ENCODE peak calls at places on chromosomes 6 and 20, in six cellular contexts. L is thyroid gland, P is right lobe of liver, V is spleen, X is transverse colon, C is gastrocnemius medialis. Y is an unnamed sample. For H3K9me3 and H3K4me1, the result is how much of the 10 kb centered on the place peaks cover.

GRCh38 chr6:77502966-77503365 is 39.7 kb upstream of the HTR1B start:
- DNase-seq in L (no peak), P (no peak), V (no peak), X (no peak), C (no peak), Y (no peak)

GRCh38 chr6:5466459-5466858 is 205.1 kb downstream of the FARS2 start:
- DNase-seq in L (no peak), P (no peak), V (no peak), X (no peak), C (no peak), Y (no peak)

GRCh38 chr6:13517116-13517515 is 29.7 kb upstream of the GFOD1 start:
- DNase-seq in L (no peak), P (no peak), V (no peak), X (no peak), C (no peak), Y (no peak)

GRCh38 chr6:34436803-34437643 is 11.2 kb upstream of the RPS10 start:
- DNase-seq in L (no peak), P (no peak), V (no peak), X (no peak), C (no peak), Y (no peak)

GRCh38 chr20:19974621-19975435 is 42.3 kb upstream of the NAA20 start:
- DNase-seq in L (peak), P (peak), V (peak), X (peak), C (peak), Y (peak)

GRCh38 chr20:5844063-5844681 is 94.0 kb downstream of the SHLD1 start:
- DNase-seq in L (no peak), P (no peak), V (no peak), X (no peak), C (no peak), Y (no peak)

GRCh38 chr6:28673800-28674671 is 148.4 kb downstream of the GPX5 start:
- DNase-seq in L (peak), P (no peak), V (no peak), X (no peak), C (no peak), Y (no peak)

GRCh38 chr6:11762782-11763459 is 15.7 kb downstream of the ADTRP start:
- DNase-seq in L (no peak), P (no peak), V (no peak), X (no peak), C (no peak), Y (no peak)

GRCh38 chr6:26538936-26539615 is 910 bp downstream of the HMGN4 start:
- DNase-seq in L (no peak), P (no peak), V (no peak), X (no peak), C (no peak), Y (no peak)

GRCh38 chr20:49676581-49677291 is 36.9 kb downstream of the B4GALT5 start:
- DNase-seq in L (peak), P (peak), V (no peak), X (peak), C (peak), Y (peak)

GRCh38 chr20:18666803-18667460 is 79.1 kb downstream of the DTD1 start:
- DNase-seq in L (peak), P (no peak), V (no peak), X (no peak), C (no peak), Y (no peak)

GRCh38 chr6:79630883-79631799 is at the start of gene SH3BGRL2:
- DNase-seq in L (peak), P (peak), V (peak), X (peak), C (peak), Y (peak)

GRCh38 chr6:110646951-110647910 is 168.0 kb downstream of the CDK19 start:
- DNase-seq in L (no peak), P (no peak), V (no peak), X (no peak), C (no peak), Y (no peak)

GRCh38 chr6:19643713-19644112 is 193.5 kb upstream of the ID4 start:
- DNase-seq in L (no peak), P (no peak), V (no peak), X (no peak), C (no peak), Y (no peak)

GRCh38 chr6:155771822-155772221 is 316.2 kb upstream of the NOX3 start:
- DNase-seq in L (no peak), P (no peak), V (peak), X (no peak), C (no peak), Y (no peak)

GRCh38 chr6:148854086-148854485 is 107.3 kb downstream of the UST start:
- DNase-seq in L (peak), P (no peak), V (no peak), X (no peak), C (no peak), Y (no peak)

GRCh38 chr6:150959071-150959637 is 93.7 kb downstream of the MTHFD1L start:
- DNase-seq in L (no peak), P (no peak), V (no peak), X (peak), C (no peak), Y (no peak)

GRCh38 chr6:34243131-34243771 is 5.6 kb downstream of the SMIM29 start:
- DNase-seq in L (no peak), P (no peak), V (no peak), X (no peak), C (no peak), Y (no peak)

GRCh38 chr20:4193053-4193452 is 177.7 kb upstream of the RNF24 start:
- DNase-seq in L (no peak), P (no peak), V (no peak), X (no peak), C (no peak), Y (no peak)

GRCh38 chr6:33597551-33598322 is 17.7 kb upstream of the BAK1 start:
- DNase-seq in L (peak), P (no peak), V (no peak), X (no peak), C (no peak), Y (no peak)

GRCh38 chr6:43702147-43702521 is 14.5 kb upstream of the MRPS18A start:
- DNase-seq in L (no peak), P (no peak), V (no peak), X (no peak), C (no peak), Y (no peak)

GRCh38 chr6:90644492-90644891 is 57.6 kb upstream of the MAP3K7 start:
- DNase-seq in L (no peak), P (no peak), V (no peak), X (no peak), C (no peak), Y (no peak)

GRCh38 chr6:38489951-38490350 is 149.8 kb downstream of the BTBD9 start:
- DNase-seq in L (no peak), P (no peak), V (no peak), X (no peak), C (no peak), Y (no peak)

GRCh38 chr6:53344993-53345392 is 3.8 kb downstream of the ELOVL5 start:
- DNase-seq in L (no peak), P (no peak), V (no peak), X (no peak), C (no peak), Y (no peak)

GRCh38 chr6:53347250-53347920 is 1.4 kb downstream of the ELOVL5 start:
- DNase-seq in L (peak), P (no peak), V (no peak), X (no peak), C (no peak), Y (no peak)

GRCh38 chr6:53347921-53348435 is 772 bp downstream of the ELOVL5 start:
- DNase-seq in L (peak), P (peak), V (peak), X (peak), C (no peak), Y (peak)

GRCh38 chr6:53349209-53349693 is 501 bp upstream of the ELOVL5 start:
- DNase-seq in L (no peak), P (no peak), V (no peak), X (no peak), C (no peak), Y (no peak)

GRCh38 chr6:53348436-53349208 is at the start of gene ELOVL5:
- DNase-seq in L (peak), P (peak), V (peak), X (peak), C (peak), Y (peak)
- TF ChIP-seq POLR2A in L (peak), P (peak), V (no peak), X (peak), C (peak), Y (peak)

GRCh38 chr6:372336-372911 is 19.1 kb upstream of the IRF4 start:
- DNase-seq in L (no peak), P (no peak), V (peak), X (peak), C (no peak), Y (peak)
- H3K9me3 ChIP-seq in L (under half), P (under half), V (under half), X (under half), C (under half), Y (under half)

GRCh38 chr20:32080783-32081182 is 28.7 kb upstream of the TM9SF4 start:
- DNase-seq in L (no peak), P (no peak), V (no peak), X (no peak), C (no peak), Y (no peak)
- H3K4me1 ChIP-seq in L (under half), P (under half), V (under half), X (under half), C (under half), Y (under half)

GRCh38 chr6:139271056-139271455 is 20.7 kb downstream of the TXLNB start:
- DNase-seq in L (no peak), P (no peak), V (peak), X (peak), C (no peak), Y (peak)
- TF ChIP-seq POLR2A in L (no peak), P (no peak), V (no peak), X (no peak), C (no peak), Y (no peak)

GRCh38 chr6:106899697-106900096 is 74.8 kb downstream of the CD24 start:
- DNase-seq in L (no peak), P (no peak), V (no peak), X (no peak), C (no peak), Y (no peak)
- H3K9me3 ChIP-seq in L (under half), P (under half), V (under half), X (under half), C (under half), Y (under half)

GRCh38 chr6:159977242-159978214 is 8.6 kb downstream of the IGF2R start:
- DNase-seq in L (no peak), P (no peak), V (no peak), X (no peak), C (peak), Y (no peak)

GRCh38 chr6:159979136-159979874 is 10.4 kb downstream of the IGF2R start:
- DNase-seq in L (no peak), P (no peak), V (peak), X (peak), C (peak), Y (no peak)

GRCh38 chr6:159976844-159977241 is 8.0 kb downstream of the IGF2R start:
- DNase-seq in L (no peak), P (no peak), V (no peak), X (no peak), C (no peak), Y (no peak)

GRCh38 chr6:159980474-159980873 is 11.6 kb downstream of the IGF2R start:
- DNase-seq in L (no peak), P (no peak), V (no peak), X (no peak), C (no peak), Y (no peak)

GRCh38 chr6:159978291-159979135 is 9.6 kb downstream of the IGF2R start:
- DNase-seq in L (no peak), P (no peak), V (no peak), X (no peak), C (no peak), Y (no peak)
- H3K4me1 ChIP-seq in L (half or more), P (under half), V (half or more), X (under half), C (half or more), Y (under half)

DNA sequence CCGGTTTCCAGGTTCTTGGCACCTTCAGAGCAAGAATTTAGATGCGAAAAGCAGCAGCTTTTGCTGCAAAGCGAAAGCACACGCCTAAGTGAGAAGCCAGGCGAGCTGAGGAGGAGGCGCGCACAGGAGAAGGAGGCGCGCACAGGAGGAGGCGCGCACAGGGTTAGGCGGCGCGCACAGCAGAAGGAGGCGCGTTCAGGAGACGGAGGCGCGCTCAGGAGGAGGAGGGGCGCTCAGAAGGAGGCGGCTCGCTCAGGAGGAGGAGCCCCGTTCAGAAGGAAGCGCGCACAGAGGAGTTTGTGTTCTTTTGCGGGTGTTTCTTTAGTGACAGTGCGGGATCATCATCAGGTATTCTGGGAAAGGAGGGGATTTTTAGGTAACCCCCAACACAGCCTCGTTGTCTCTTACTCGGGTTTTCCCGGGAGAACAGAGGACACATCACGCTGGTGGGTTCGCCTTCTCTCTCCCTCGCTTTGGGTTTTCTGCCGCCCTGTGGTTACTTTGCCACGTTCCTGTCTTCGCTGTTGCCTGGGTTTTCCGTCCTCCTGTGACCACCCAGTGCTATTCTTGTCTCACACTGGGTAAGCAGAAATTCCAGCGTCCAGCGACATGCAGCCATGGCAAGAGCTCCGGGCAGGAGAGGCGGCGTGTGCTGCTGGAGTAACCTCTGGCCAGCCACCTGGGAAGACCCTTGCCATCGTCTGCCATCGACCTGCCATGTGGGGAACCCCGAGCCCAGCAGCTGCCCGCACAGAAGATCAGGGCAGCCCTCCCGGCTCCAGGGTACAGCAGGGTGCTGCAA is 47.0 kb downstream of the WDR27 start:
- DNase-seq in L (peak), P (peak), V (peak), X (peak), C (peak), Y (peak)
- TF ChIP-seq POLR2A in L (no peak), P (no peak), V (no peak), X (peak), C (no peak), Y (no peak)

GRCh38 chr6:107447663-107448216 is 11.6 kb downstream of the PDSS2 start:
- DNase-seq in L (no peak), P (no peak), V (no peak), X (no peak), C (no peak), Y (no peak)
- H3K9me3 ChIP-seq in L (under half), P (under half), V (under half), X (under half), C (under half), Y (under half)

DNA sequence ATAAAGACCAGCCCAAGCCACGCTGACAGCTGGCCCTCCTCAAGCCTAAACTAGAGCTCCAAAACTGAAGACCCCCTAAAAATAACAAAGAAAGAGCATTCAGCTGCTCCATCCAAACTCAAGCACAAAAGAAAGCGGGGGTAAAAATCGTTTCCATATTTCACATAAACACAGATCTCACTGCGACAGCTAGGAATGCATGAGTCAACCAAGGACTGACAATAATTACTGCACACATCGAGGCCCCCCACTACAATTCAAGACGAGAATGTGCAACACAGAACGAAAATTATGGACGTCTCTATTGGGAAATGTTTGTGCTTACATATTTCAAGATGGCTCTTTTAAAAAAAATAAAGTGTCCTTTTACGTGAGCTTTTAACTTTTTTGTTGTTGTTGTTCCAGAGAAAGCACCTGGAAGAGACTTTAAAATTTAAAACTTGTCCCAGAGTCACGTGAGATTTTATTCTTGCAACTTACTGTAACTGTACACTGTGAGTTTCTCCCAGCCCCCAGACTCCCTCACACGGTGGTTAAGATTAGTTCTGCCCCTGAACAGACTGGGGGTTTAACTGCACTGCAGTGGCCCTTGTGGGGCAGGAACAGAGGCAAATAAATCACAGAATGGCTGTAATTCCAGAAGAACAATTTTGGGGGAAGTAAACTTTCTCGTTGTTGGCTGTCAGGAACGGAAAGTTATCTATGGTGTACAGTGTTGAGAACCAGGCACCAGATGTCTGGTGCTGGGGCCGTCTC is 30.9 kb downstream of the CNKSR3 start:
- DNase-seq in L (no peak), P (no peak), V (peak), X (no peak), C (no peak), Y (no peak)
- H3K4me1 ChIP-seq in L (under half), P (under half), V (under half), X (under half), C (under half), Y (under half)

GRCh38 chr20:35720165-35721123 is 21.2 kb downstream of the ROMO1 start:
- DNase-seq in L (no peak), P (no peak), V (no peak), X (no peak), C (no peak), Y (no peak)

GRCh38 chr20:35718972-35719635 is 19.9 kb downstream of the ROMO1 start:
- DNase-seq in L (no peak), P (no peak), V (no peak), X (no peak), C (peak), Y (no peak)

GRCh38 chr20:35721621-35722020 is 20.4 kb downstream of the RBM39 start:
- DNase-seq in L (no peak), P (no peak), V (no peak), X (no peak), C (no peak), Y (no peak)

GRCh38 chr20:35719717-35720116 is 20.5 kb downstream of the ROMO1 start:
- DNase-seq in L (no peak), P (no peak), V (no peak), X (no peak), C (no peak), Y (no peak)

DNA sequence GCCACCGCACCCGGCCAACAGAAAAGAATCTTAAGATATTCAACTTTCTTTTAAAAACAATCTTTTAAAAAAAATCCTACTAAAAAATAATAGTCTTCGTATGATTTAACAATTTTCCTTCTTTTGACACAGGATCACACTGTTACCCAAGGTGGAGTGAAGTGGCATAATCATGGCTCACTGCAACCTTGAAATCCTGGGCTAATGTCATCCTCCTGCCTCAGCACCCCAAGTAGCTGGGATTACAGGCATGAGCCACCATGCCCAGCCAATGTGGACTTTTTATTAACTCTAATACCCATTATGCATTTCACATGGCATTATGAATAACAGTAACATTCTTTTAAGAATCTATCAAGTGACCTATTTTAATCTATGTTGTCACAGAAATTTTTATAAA is 20.8 kb downstream of the RBM39 start:
- DNase-seq in L (no peak), P (no peak), V (no peak), X (no peak), C (no peak), Y (no peak)
- TF ChIP-seq POLR2A in L (no peak), P (no peak), V (no peak), X (no peak), C (no peak), Y (no peak)

Y was measured in Peyer's patch.